ENCODE peak calls at places on chromosomes 4 and X, in four cellular contexts. Q, T, K and X are unnamed samples.

GRCh38 chrX:33725556-33726232 is 406.4 kb downstream of the FAM47A start:
- DNase-seq in T (no peak), K (peak; percentile 62), Q (peak; percentile 72), X (peak; percentile 74)

GRCh38 chrX:111719426-111720210 is 38.6 kb downstream of the ALG13 start:
- DNase-seq in T (no peak), Q (no peak), K (peak; percentile 2), X (peak; percentile 13)

GRCh38 chr4:15002659-15003440 is 569 bp downstream of the CPEB2 start:
- DNase-seq in Q (peak; percentile 84), T (no peak), K (peak; percentile 60), X (peak; percentile 83)

GRCh38 chr4:173014113-173014558 is 154.5 kb upstream of the GALNT7 start:
- DNase-seq in K (peak; percentile 84), T (no peak), Q (peak; percentile 83), X (peak; percentile 40)

GRCh38 chr4:114400531-114400930 is 198.1 kb upstream of the UGT8 start:
- DNase-seq in Q (no peak), K (no peak), T (no peak), X (no peak)

GRCh38 chr4:63563288-63564014 is 845.8 kb downstream of the TECRL start:
- DNase-seq in T (no peak), K (peak; percentile 27), Q (peak; percentile 71), X (peak; percentile 14)

GRCh38 chrX:56000169-56000568 is 232.0 kb upstream of the KLF8 start:
- DNase-seq in K (no peak), T (no peak), Q (no peak), X (no peak)

GRCh38 chrX:150697641-150698040 is 4.4 kb downstream of the MTMR1 start:
- DNase-seq in K (no peak), Q (no peak), T (no peak), X (no peak)

GRCh38 chr4:864456-865120 is 38.7 kb upstream of the CPLX1 start:
- DNase-seq in T (no peak), Q (no peak), K (no peak), X (no peak)

GRCh38 chr4:96035727-96036126 is 195.8 kb downstream of the PDHA2 start:
- DNase-seq in Q (peak; percentile 18), T (peak; percentile 32), K (peak; percentile 75), X (no peak)

GRCh38 chr4:164439037-164439436 is 314.9 kb upstream of the SMIM31 start:
- DNase-seq in Q (no peak), T (no peak), K (no peak), X (no peak)

GRCh38 chrX:69313622-69314290 is 148.5 kb upstream of the PJA1 start:
- DNase-seq in T (no peak), Q (no peak), K (no peak), X (no peak)

GRCh38 chr4:83546796-83547195 is 10.9 kb downstream of the GPAT3 start:
- DNase-seq in Q (no peak), T (no peak), K (no peak), X (no peak)
- TF ChIP-seq EZH2phosphoT487 in Q (no peak), T (no peak), K (no peak), X (no peak)

GRCh38 chrX:1322393-1322792 is 14.2 kb upstream of the IL3RA start:
- DNase-seq in T (no peak), K (no peak), Q (no peak), X (no peak)

GRCh38 chrX:1321689-1322088 is 14.9 kb upstream of the IL3RA start:
- DNase-seq in K (no peak), T (no peak), Q (no peak), X (no peak)

GRCh38 chrX:1327651-1328304 is 8.8 kb upstream of the IL3RA start:
- DNase-seq in Q (no peak), T (no peak), K (no peak), X (no peak)

GRCh38 chrX:1325515-1326116 is 11.0 kb upstream of the IL3RA start:
- DNase-seq in K (no peak), T (no peak), Q (no peak), X (no peak)

GRCh38 chrX:1323315-1323714 is 13.3 kb upstream of the IL3RA start:
- DNase-seq in Q (peak; percentile 70), K (peak; percentile 85), T (peak; percentile 65), X (peak; percentile 58)
- TF ChIP-seq EZH2phosphoT487 in Q (no peak), K (no peak), T (no peak), X (no peak)

GRCh38 chrX:12751887-12752286 is 39.3 kb upstream of the PRPS2 start:
- DNase-seq in Q (no peak), T (no peak), K (no peak), X (no peak)

GRCh38 chrX:12747433-12747832 is 43.8 kb upstream of the PRPS2 start:
- DNase-seq in K (no peak), Q (no peak), T (no peak), X (no peak)

GRCh38 chrX:12758291-12758690 is 32.9 kb upstream of the PRPS2 start:
- DNase-seq in K (no peak), Q (no peak), T (no peak), X (no peak)

GRCh38 chrX:12753366-12753765 is 37.8 kb upstream of the PRPS2 start:
- DNase-seq in K (no peak), Q (no peak), T (no peak), X (no peak)
- TF ChIP-seq EZH2phosphoT487 in K (no peak), Q (no peak), T (no peak), X (no peak)

DNA sequence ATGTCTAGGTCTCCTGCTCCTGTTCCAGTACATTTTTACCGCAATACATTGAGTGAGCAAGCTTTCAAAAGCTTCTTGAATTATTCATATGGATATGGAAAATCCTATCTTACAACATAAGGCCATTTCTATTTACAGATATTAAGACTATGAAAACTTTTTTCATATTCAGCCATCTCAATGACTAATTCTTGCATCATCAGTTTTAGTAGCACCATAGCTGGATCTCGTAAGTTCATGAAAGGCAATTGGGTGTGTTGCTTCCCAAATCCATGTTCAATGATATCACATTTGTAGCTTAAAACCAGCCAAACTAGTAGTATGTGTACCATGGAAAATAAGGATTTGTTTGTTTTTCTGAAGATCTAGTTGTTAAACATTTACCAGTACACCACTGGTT is 118.3 kb upstream of the GABRA2 start:
- DNase-seq in T (no peak), K (no peak), Q (no peak), X (no peak)
- TF ChIP-seq EZH2phosphoT487 in T (no peak), K (no peak), Q (no peak), X (no peak)

DNA sequence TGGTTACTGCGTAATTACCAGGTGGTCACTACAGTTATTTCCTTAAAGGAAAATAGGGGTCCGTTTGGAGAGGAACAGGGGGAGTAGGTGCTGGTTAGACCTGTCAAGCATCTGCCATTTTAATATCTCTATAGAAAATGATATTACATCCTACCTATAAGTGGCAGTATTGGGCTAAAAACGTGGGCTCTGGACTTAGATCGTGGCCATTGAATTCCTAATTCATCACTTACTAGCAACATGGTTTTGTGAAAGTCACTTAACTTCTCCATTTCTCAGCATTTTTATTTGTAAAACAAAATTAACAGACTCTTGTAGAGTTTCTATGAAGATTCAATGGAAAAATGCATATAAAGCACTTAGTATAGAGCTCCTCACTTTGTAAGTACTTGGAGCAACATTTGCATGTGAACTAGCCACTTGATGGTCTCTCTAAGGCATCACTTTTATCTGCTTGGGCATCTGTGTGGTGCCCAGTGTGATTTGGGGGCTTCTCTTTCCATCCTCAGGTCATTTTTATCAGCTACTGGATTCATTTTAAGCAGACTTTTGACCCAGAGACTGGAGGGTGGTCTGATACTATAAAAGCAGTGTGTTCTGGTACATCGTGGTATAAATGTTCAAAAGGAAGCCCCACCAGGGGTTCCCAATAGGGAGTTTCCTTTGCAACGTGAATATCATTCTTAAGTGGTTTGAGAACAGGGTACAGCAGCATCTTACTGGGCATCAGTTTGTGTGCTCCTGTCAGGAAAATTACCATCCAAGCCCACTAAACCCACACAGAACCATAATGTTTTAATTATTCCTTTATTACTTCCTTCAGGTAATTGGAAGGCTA is 42.7 kb upstream of the RASSF6 start:
- DNase-seq in T (peak; percentile 21), Q (no peak), K (peak; percentile 38), X (peak; percentile 32)
- TF ChIP-seq EZH2phosphoT487 in T (no peak), Q (no peak), K (no peak), X (no peak)